ENCODE peak calls at places on chromosomes 16 and 17, in nine cellular contexts. F is endodermal cell; R is thoracic aorta; S is CD8-positive, alpha-beta T cell; I is stomach; U is IMR-90; X is ovary; D is heart right ventricle; T is kidney. K is an unnamed sample. For H3K4me1 and H3K36me3, the result is how much of the 10 kb centered on the place peaks cover.

GRCh38 chr16:1194665-1195392 is 30.2 kb downstream of the TPSG1 start:
- DNase-seq in D (no peak), R (no peak), U (no peak), X (no peak), F (peak), T (no peak), S (peak), I (no peak), K (no peak)

GRCh38 chr17:79306688-79307323 is 232.2 kb downstream of the ENGASE start:
- DNase-seq in F (no peak), I (peak), R (peak), D (peak), T (peak), S (no peak), U (no peak), X (no peak), K (no peak)

GRCh38 chr16:85126383-85126730 is 14.1 kb upstream of the CIBAR2 start:
- DNase-seq in F (no peak), T (no peak), R (no peak), I (no peak), D (no peak), U (no peak), S (no peak), X (no peak), K (no peak)

GRCh38 chr16:86041807-86042206 is 142.8 kb downstream of the IRF8 start:
- DNase-seq in F (peak), D (no peak), U (no peak), I (no peak), X (no peak), R (no peak), S (no peak), T (peak), K (no peak)

GRCh38 chr17:28477928-28478327 is 4.5 kb downstream of the SLC13A2 start:
- DNase-seq in U (no peak), S (no peak), T (no peak), R (no peak), X (no peak), I (no peak), D (no peak), F (no peak), K (no peak)

GRCh38 chr16:49754495-49755290 is 101.2 kb downstream of the ZNF423 start:
- DNase-seq in T (no peak), X (no peak), U (no peak), D (peak), R (no peak), S (no peak), I (no peak), F (peak), K (peak)

GRCh38 chr16:87850009-87851006 is 19.0 kb downstream of the SLC7A5 start:
- DNase-seq in D (peak), U (peak), X (peak), S (peak), F (peak), R (no peak), T (no peak), I (peak), K (peak)

GRCh38 chr17:16122697-16123434 is 92.5 kb downstream of the NCOR1 start:
- DNase-seq in U (peak), R (no peak), D (no peak), T (no peak), F (no peak), S (no peak), I (no peak), X (no peak), K (no peak)

GRCh38 chr17:42672038-42672437 is 4.8 kb downstream of the PLEKHH3 start:
- DNase-seq in U (no peak), S (no peak), R (no peak), X (no peak), F (peak), I (no peak), T (peak), D (no peak), K (no peak)

GRCh38 chr17:33523577-33523981 is 230.5 kb upstream of the ASIC2 start:
- DNase-seq in T (no peak), X (no peak), R (no peak), I (no peak), U (no peak), D (no peak), S (no peak), F (no peak), K (peak)

GRCh38 chr17:10013360-10014112 is 108.5 kb upstream of the RCVRN start:
- DNase-seq in X (no peak), U (peak), F (no peak), S (no peak), R (no peak), D (no peak), I (no peak), T (no peak), K (peak)

GRCh38 chr16:24013733-24014645 is 178.2 kb downstream of the PRKCB start:
- DNase-seq in R (no peak), T (no peak), X (no peak), D (no peak), U (no peak), F (no peak), I (peak), S (peak), K (no peak)

GRCh38 chr17:55704412-55704811 is 18.3 kb downstream of the TMEM100 start:
- DNase-seq in U (no peak), R (no peak), S (no peak), F (peak), T (no peak), I (no peak), X (no peak), D (no peak), K (no peak)

GRCh38 chr17:63024716-63025115 is 58.7 kb downstream of the TANC2 start:
- DNase-seq in U (peak), T (no peak), X (no peak), D (no peak), R (no peak), S (no peak), F (no peak), I (no peak), K (no peak)

GRCh38 chr16:17331071-17331521 is 139.7 kb downstream of the XYLT1 start:
- DNase-seq in F (no peak), X (no peak), U (no peak), D (peak), R (peak), S (no peak), T (no peak), I (no peak), K (peak)

GRCh38 chr17:49846938-49847712 is 744 bp downstream of the TAC4 start:
- DNase-seq in I (no peak), X (no peak), R (no peak), U (no peak), F (peak), T (no peak), D (no peak), S (no peak), K (no peak)

GRCh38 chr16:7888421-7888820 is 555.8 kb downstream of the RBFOX1 start:
- DNase-seq in F (no peak), T (no peak), X (no peak), S (no peak), R (no peak), I (no peak), U (no peak), D (no peak), K (no peak)

GRCh38 chr17:48545022-48545376 is at the start of gene HOXB2:
- DNase-seq in I (no peak), R (no peak), X (no peak), F (peak), T (no peak), U (peak), S (no peak), D (peak), K (no peak)

GRCh38 chr17:38704645-38705522 is at the start of gene MLLT6:
- DNase-seq in D (peak), T (peak), U (peak), F (peak), X (peak), S (peak), I (peak), R (no peak), K (peak)

GRCh38 chr17:9900744-9901143 is 4.3 kb downstream of the RCVRN start:
- DNase-seq in D (no peak), S (no peak), T (no peak), U (peak), R (no peak), X (no peak), I (no peak), F (no peak), K (no peak)

GRCh38 chr16:17171250-17172143 is 299.3 kb downstream of the XYLT1 start:
- DNase-seq in R (no peak), D (no peak), F (no peak), S (no peak), T (no peak), X (no peak), I (peak), U (no peak), K (no peak)

GRCh38 chr16:57503366-57503765 is 17.1 kb upstream of the DOK4 start:
- DNase-seq in X (no peak), T (peak), I (no peak), R (no peak), S (no peak), U (no peak), D (no peak), F (peak), K (no peak)

GRCh38 chr17:41377546-41377945 is 4.6 kb downstream of the KRT34 start:
- DNase-seq in U (peak), T (no peak), I (no peak), F (peak), X (no peak), D (no peak), R (no peak), S (no peak), K (no peak)

GRCh38 chr17:49029841-49030240 is 32.7 kb downstream of the IGF2BP1 start:
- DNase-seq in U (no peak), X (no peak), S (no peak), D (no peak), F (no peak), I (no peak), T (no peak), R (no peak), K (no peak)

GRCh38 chr16:87806608-87807546 is 41.1 kb upstream of the KLHDC4 start:
- DNase-seq in T (no peak), U (peak), I (peak), D (peak), F (peak), S (peak), R (peak), X (no peak), K (peak)

GRCh38 chr17:20063665-20064648 is 54.8 kb downstream of the SPECC1 start:
- DNase-seq in S (no peak), T (peak), X (peak), I (peak), U (peak), F (no peak), D (peak), R (peak), K (peak)

GRCh38 chr17:68210570-68210969 is 37.3 kb upstream of the AMZ2 start:
- DNase-seq in R (no peak), S (no peak), U (no peak), T (no peak), F (no peak), X (no peak), I (no peak), D (no peak), K (no peak)

GRCh38 chr17:48795444-48796162 is 21.4 kb downstream of the TTLL6 start:
- DNase-seq in S (no peak), T (no peak), F (peak), I (no peak), D (no peak), R (no peak), X (no peak), U (peak), K (peak)

GRCh38 chr17:33864758-33865229 is 390.3 kb upstream of the CCL2 start:
- DNase-seq in D (no peak), R (no peak), X (no peak), T (no peak), S (no peak), F (no peak), I (no peak), U (no peak), K (no peak)

GRCh38 chr16:4338712-4339299 is 12.3 kb downstream of the PAM16 start:
- DNase-seq in I (no peak), X (no peak), U (no peak), F (no peak), R (no peak), D (no peak), T (peak), S (no peak), K (no peak)

GRCh38 chr16:87855852-87856715 is 13.2 kb downstream of the SLC7A5 start:
- DNase-seq in X (no peak), T (peak), U (peak), F (no peak), S (peak), D (peak), I (peak), R (no peak), K (peak)

GRCh38 chr17:8122923-8123694 is 797 bp downstream of the HES7 start:
- DNase-seq in S (no peak), T (peak), R (no peak), U (peak), I (no peak), X (no peak), D (no peak), F (peak), K (no peak)
- H3K4me1 ChIP-seq in S (half or more), T (under half), R (half or more), U (under half), I (half or more), X (under half), D (under half), F (under half), K (under half)

GRCh38 chr17:40025559-40025958 is 10.3 kb downstream of the CSF3 start:
- DNase-seq in R (no peak), X (no peak), T (no peak), F (no peak), D (no peak), U (no peak), S (no peak), I (no peak), K (no peak)

GRCh38 chr17:40026816-40027613 is 11.8 kb downstream of the CSF3 start:
- DNase-seq in U (peak), D (peak), S (peak), X (peak), I (peak), R (peak), F (peak), T (peak), K (peak)

GRCh38 chr17:40028595-40028994 is 13.4 kb downstream of the CSF3 start:
- DNase-seq in U (no peak), R (no peak), I (no peak), D (no peak), T (no peak), F (peak), S (no peak), X (no peak), K (no peak)

GRCh38 chr17:40025991-40026815 is 11.0 kb downstream of the CSF3 start:
- DNase-seq in U (no peak), I (no peak), X (no peak), S (peak), R (no peak), F (no peak), T (no peak), D (no peak), K (no peak)

GRCh38 chr17:40027614-40028012 is 12.4 kb downstream of the CSF3 start:
- DNase-seq in R (no peak), F (no peak), U (no peak), T (no peak), X (no peak), I (no peak), D (no peak), S (no peak), K (no peak)
- H3K36me3 ChIP-seq in R (under half), F (half or more), U (half or more), T (under half), X (under half), I (half or more), D (half or more), S (under half), K (half or more)

GRCh38 chr17:51580869-51581268 is 320.5 kb downstream of the UTP18 start:
- DNase-seq in D (no peak), S (no peak), R (no peak), U (no peak), F (no peak), X (no peak), I (no peak), T (no peak), K (no peak)

GRCh38 chr17:51590071-51590470 is 329.7 kb downstream of the UTP18 start:
- DNase-seq in T (no peak), X (peak), D (no peak), R (no peak), S (no peak), I (no peak), U (no peak), F (no peak), K (no peak)

GRCh38 chr17:51588063-51588462 is 327.7 kb downstream of the UTP18 start:
- DNase-seq in I (no peak), D (no peak), F (no peak), R (no peak), U (no peak), T (no peak), X (no peak), S (no peak), K (no peak)

DNA sequence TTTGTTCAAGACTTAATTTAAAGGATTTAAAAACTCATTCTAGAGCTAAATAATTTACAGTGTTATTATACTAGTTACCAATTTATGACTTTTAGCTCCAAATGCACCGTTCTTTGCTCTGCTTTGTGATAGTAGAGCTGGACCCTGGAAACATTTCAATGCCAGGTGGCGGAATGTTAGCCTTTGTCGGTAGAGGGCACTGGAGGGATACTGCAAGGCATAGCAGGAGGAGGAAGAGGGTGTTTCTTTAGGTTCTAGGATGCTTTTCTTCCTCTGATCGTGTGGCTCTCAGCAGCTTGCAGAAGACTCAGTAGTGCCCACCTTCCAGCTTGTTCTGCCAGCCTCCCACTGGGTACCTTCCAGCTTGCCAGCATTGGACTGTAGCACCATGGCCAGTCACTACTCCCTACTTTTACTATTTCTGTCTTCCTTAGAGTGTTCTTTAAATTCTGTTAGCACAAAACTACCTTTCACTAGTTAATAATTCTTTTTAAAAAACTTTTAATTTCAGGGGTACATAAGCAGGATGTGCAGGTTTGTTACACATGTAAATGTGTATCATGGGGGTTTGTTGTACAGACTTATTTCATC is 325.3 kb downstream of the UTP18 start:
- DNase-seq in F (peak), I (peak), U (no peak), S (no peak), T (no peak), D (no peak), X (no peak), R (no peak), K (no peak)
- TF ChIP-seq CTCF in F (peak), I (no peak), U (no peak), S (no peak), T (peak), D (peak), X (no peak), R (no peak), K (no peak)

DNA sequence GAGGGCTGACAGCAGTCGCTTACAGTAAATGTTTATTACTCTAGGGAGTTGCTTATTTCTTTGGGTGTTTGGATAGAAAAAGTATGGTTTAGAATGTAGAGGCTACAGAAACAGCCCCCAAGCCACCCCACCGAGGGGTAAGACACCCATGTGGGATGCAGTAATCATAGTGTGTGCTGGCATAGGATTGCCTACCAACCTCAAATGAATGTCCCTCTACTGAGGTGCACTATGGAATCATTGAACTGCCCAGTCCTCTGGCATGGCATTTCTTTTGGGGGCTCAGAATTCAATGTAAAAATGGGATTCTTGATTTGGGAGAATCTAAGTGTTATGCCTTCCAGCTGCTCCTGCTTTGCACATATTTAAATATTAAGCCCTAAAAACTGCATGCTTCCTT is 46.8 kb downstream of the ZNF267 start:
- DNase-seq in D (no peak), F (no peak), I (no peak), S (no peak), T (no peak), U (no peak), X (no peak), R (no peak), K (no peak)
- H3K4me1 ChIP-seq in D (under half), F (under half), I (under half), S (under half), T (under half), U (under half), X (under half), R (under half), K (under half)

DNA sequence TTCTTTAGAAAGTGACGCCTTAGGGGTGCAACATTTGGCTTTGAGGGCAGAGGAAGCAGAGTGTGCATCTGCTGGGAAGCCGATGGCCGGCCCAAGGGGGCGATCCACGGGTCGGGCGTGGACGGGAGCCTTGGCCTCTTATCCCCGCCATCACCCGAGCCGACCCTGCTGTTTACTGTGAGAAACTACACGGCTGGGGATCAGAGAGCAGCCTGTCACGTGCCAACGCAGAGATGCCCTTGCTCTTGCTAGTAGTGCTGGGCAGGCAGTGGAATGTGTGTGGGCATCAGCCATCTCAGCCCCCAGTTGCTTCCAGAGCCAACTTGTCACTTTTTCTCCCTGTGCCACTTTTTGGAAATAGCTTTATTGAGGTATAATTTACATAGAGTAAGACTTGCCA is 26.7 kb upstream of the ITGB4 start:
- DNase-seq in X (no peak), U (no peak), I (no peak), F (no peak), S (no peak), T (peak), D (no peak), R (no peak), K (no peak)
- H3K36me3 ChIP-seq in X (under half), U (under half), I (half or more), F (half or more), S (under half), T (under half), D (under half), R (under half), K (under half)

GRCh38 chr16:13331918-13332317 is 430.5 kb downstream of the SHISA9 start:
- DNase-seq in R (no peak), T (no peak), D (no peak), X (no peak), F (peak), U (no peak), I (no peak), S (no peak), K (no peak)
- TF ChIP-seq CTCF in R (no peak), T (no peak), D (no peak), X (no peak), F (peak), U (no peak), I (no peak), S (no peak), K (no peak)

DNA sequence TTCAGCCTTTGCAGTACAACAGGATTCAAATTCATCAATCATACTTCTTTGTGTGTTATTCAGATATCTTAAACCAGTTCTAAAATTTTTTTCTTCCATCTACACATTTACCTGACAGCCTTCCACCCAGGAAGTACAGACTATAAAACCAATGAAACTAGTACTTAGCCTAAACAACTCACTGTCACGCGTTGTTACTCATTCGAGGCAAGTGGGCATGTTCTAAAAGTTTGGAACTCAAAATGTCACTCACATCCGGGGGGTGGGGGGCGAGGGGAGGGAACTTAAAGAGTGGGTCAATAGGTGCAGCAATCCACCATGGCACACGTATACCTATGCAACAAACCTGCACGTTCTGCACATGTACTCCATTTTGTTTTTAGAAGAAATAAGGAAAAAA is 90.4 kb upstream of the PLEKHM1 start:
- DNase-seq in I (no peak), X (no peak), S (no peak), R (no peak), F (no peak), T (no peak), D (no peak), U (no peak), K (no peak)
- H3K4me1 ChIP-seq in I (half or more), X (under half), S (under half), R (under half), F (under half), T (under half), D (under half), U (under half), K (under half)

DNA sequence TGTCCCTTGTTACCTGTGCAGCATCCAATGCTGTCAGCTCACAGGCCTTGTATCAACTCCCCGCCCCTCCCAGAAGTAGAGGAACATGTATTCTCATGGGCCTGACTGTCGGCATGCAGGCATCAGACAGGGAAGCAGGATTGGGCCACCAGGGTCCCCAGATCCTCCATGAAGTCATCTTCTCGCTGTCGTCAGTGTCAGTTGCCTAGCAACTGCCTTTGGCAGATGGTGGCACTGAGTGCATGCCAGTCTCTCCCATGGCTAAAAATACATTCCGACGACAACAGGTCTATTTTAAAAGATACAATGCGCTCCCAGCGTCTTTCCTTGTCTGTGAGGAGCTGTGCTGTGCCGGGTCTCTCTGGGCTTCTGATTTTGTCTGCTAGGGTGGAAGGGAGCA is 36.8 kb upstream of the CES5A start:
- DNase-seq in F (no peak), D (peak), X (no peak), R (no peak), T (no peak), I (no peak), S (no peak), U (no peak), K (no peak)
- H3K36me3 ChIP-seq in F (under half), D (under half), X (under half), R (under half), T (under half), I (under half), S (under half), U (under half), K (under half)

K was measured in tibial artery.